ENCODE peak calls at places on chromosomes 12 and 14, in nine cellular contexts. One of them, this sample, is unnamed.

GRCh38 chr12:69666798-69667197 is 32.3 kb downstream of the BEST3 start:
- DNase-seq in K562: no peak
- DNase-seq in tibial artery: no peak
- DNase-seq in neural progenitor cell: no peak
- DNase-seq in thyroid gland: no peak
- DNase-seq in SK-N-SH: no peak
- DNase-seq in kidney: no peak
- DNase-seq in CD4-positive, alpha-beta memory T cell: no peak
- DNase-seq in aorta: no peak
- DNase-seq in this sample: no peak

GRCh38 chr14:33799705-33800269 is 151.1 kb downstream of the EGLN3 start:
- DNase-seq in K562: no peak
- DNase-seq in tibial artery: peak; percentile 67
- DNase-seq in neural progenitor cell: no peak
- DNase-seq in thyroid gland: peak; percentile 7
- DNase-seq in SK-N-SH: no peak
- DNase-seq in kidney: peak; percentile 73
- DNase-seq in CD4-positive, alpha-beta memory T cell: no peak
- DNase-seq in aorta: no peak
- DNase-seq in this sample: peak; percentile 29

GRCh38 chr12:27331927-27332324 is 710 bp upstream of the BMAL2 start:
- DNase-seq in K562: no peak
- DNase-seq in tibial artery: no peak
- DNase-seq in neural progenitor cell: no peak
- DNase-seq in thyroid gland: no peak
- DNase-seq in SK-N-SH: no peak
- DNase-seq in kidney: no peak
- DNase-seq in CD4-positive, alpha-beta memory T cell: no peak
- DNase-seq in aorta: no peak
- DNase-seq in this sample: no peak

GRCh38 chr12:91732086-91732485 is 413.6 kb downstream of the BTG1 start:
- DNase-seq in K562: no peak
- DNase-seq in tibial artery: no peak
- DNase-seq in neural progenitor cell: no peak
- DNase-seq in thyroid gland: no peak
- DNase-seq in SK-N-SH: no peak
- DNase-seq in kidney: no peak
- DNase-seq in CD4-positive, alpha-beta memory T cell: no peak
- DNase-seq in aorta: no peak
- DNase-seq in this sample: no peak

GRCh38 chr12:131370791-131371579 is 339.9 kb upstream of the SFSWAP start:
- DNase-seq in K562: no peak
- DNase-seq in tibial artery: peak; percentile 27
- DNase-seq in neural progenitor cell: no peak
- DNase-seq in thyroid gland: no peak
- DNase-seq in SK-N-SH: no peak
- DNase-seq in kidney: no peak
- DNase-seq in CD4-positive, alpha-beta memory T cell: no peak
- DNase-seq in aorta: peak; percentile 39
- DNase-seq in this sample: no peak

GRCh38 chr12:130911933-130912332 is 40.1 kb downstream of the RAN start:
- DNase-seq in K562: no peak
- DNase-seq in tibial artery: no peak
- DNase-seq in neural progenitor cell: no peak
- DNase-seq in thyroid gland: no peak
- DNase-seq in SK-N-SH: no peak
- DNase-seq in kidney: no peak
- DNase-seq in CD4-positive, alpha-beta memory T cell: no peak
- DNase-seq in aorta: no peak
- DNase-seq in this sample: no peak

GRCh38 chr12:685388-685787 is 22.1 kb upstream of the NINJ2 start:
- DNase-seq in K562: no peak
- DNase-seq in tibial artery: no peak
- DNase-seq in neural progenitor cell: no peak
- DNase-seq in thyroid gland: no peak
- DNase-seq in SK-N-SH: no peak
- DNase-seq in kidney: no peak
- DNase-seq in CD4-positive, alpha-beta memory T cell: peak; percentile 90
- DNase-seq in aorta: no peak
- DNase-seq in this sample: no peak

GRCh38 chr12:124188561-124189405 is 106.1 kb upstream of the RFLNA start:
- DNase-seq in K562: no peak
- DNase-seq in tibial artery: no peak
- DNase-seq in neural progenitor cell: no peak
- DNase-seq in thyroid gland: no peak
- DNase-seq in SK-N-SH: no peak
- DNase-seq in kidney: no peak
- DNase-seq in CD4-positive, alpha-beta memory T cell: no peak
- DNase-seq in aorta: no peak
- DNase-seq in this sample: no peak

GRCh38 chr12:109460538-109460937 is 16.6 kb downstream of the KCTD10 start:
- DNase-seq in K562: peak; percentile 28
- DNase-seq in tibial artery: no peak
- DNase-seq in neural progenitor cell: no peak
- DNase-seq in thyroid gland: peak; percentile 93
- DNase-seq in SK-N-SH: no peak
- DNase-seq in kidney: peak; percentile 80
- DNase-seq in CD4-positive, alpha-beta memory T cell: no peak
- DNase-seq in aorta: peak; percentile 74
- DNase-seq in this sample: peak; percentile 38

GRCh38 chr12:106127289-106128126 is 11.2 kb downstream of the NUAK1 start:
- DNase-seq in K562: no peak
- DNase-seq in tibial artery: no peak
- DNase-seq in neural progenitor cell: no peak
- DNase-seq in thyroid gland: no peak
- DNase-seq in SK-N-SH: no peak
- DNase-seq in kidney: no peak
- DNase-seq in CD4-positive, alpha-beta memory T cell: no peak
- DNase-seq in aorta: no peak
- DNase-seq in this sample: no peak

GRCh38 chr12:120317258-120318105 is 10.1 kb downstream of the PLA2G1B start:
- DNase-seq in K562: peak; percentile 99
- DNase-seq in tibial artery: peak; percentile 99
- DNase-seq in neural progenitor cell: peak; percentile 100
- DNase-seq in thyroid gland: peak; percentile 99
- DNase-seq in SK-N-SH: peak; percentile 96
- DNase-seq in kidney: peak; percentile 100
- DNase-seq in CD4-positive, alpha-beta memory T cell: peak; percentile 100
- DNase-seq in aorta: peak; percentile 100
- DNase-seq in this sample: peak; percentile 99

GRCh38 chr12:120316798-120317257 is 10.8 kb downstream of the PLA2G1B start:
- DNase-seq in K562: peak; percentile 24
- DNase-seq in tibial artery: no peak
- DNase-seq in neural progenitor cell: no peak
- DNase-seq in thyroid gland: no peak
- DNase-seq in SK-N-SH: no peak
- DNase-seq in kidney: peak; percentile 50
- DNase-seq in CD4-positive, alpha-beta memory T cell: no peak
- DNase-seq in aorta: no peak
- DNase-seq in this sample: peak; percentile 27

GRCh38 chr12:120323772-120324171 is 3.8 kb downstream of the PLA2G1B start:
- DNase-seq in K562: no peak
- DNase-seq in tibial artery: no peak
- DNase-seq in neural progenitor cell: no peak
- DNase-seq in thyroid gland: no peak
- DNase-seq in SK-N-SH: no peak
- DNase-seq in kidney: peak; percentile 12
- DNase-seq in CD4-positive, alpha-beta memory T cell: no peak
- DNase-seq in aorta: no peak
- DNase-seq in this sample: no peak

GRCh38 chr12:120324841-120325417 is 2.6 kb downstream of the PLA2G1B start:
- DNase-seq in K562: no peak
- DNase-seq in tibial artery: no peak
- DNase-seq in neural progenitor cell: no peak
- DNase-seq in thyroid gland: no peak
- DNase-seq in SK-N-SH: no peak
- DNase-seq in kidney: no peak
- DNase-seq in CD4-positive, alpha-beta memory T cell: no peak
- DNase-seq in aorta: no peak
- DNase-seq in this sample: no peak

DNA sequence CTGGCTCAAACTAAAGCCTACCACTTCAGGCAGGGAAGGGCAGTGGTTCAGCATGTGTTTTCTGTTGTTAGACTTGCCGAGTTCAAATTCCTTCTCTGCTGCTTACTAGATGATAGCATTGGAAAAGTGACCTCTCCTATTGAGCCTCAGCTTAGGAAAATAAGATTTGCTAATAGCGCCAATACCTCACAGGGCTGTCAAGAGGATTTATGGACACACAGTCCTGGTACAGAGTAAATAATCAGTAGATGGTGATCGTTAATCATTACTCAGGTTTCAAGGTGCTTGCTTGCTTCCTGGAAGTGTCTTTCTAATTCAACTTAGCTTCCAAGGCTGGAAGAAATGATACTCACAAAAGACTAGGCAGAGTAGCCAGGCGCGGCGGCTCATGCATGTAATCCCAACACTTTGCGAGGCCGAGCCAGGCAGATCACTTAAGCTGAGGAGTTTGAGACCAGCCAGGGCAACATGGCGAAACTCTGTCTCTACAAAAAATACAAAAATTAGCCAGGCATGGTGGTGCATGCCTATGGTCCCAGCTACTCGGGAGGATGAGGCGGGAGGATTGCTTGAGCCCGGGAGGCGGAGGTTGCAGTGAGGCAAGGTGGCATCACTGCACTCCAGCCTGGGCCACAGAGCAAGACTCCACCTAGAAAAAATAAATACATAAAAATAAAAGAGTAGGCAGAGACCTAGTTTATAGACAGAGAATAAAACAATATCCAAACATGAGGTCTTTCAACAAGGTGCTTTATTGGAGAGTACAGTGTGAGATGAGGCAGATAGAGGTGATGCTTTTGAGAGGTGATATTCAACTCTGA is 6.0 kb downstream of the PLA2G1B start:
- DNase-seq in K562: no peak
- DNase-seq in tibial artery: no peak
- DNase-seq in neural progenitor cell: no peak
- DNase-seq in thyroid gland: no peak
- DNase-seq in SK-N-SH: no peak
- DNase-seq in kidney: peak; percentile 77
- DNase-seq in CD4-positive, alpha-beta memory T cell: no peak
- DNase-seq in aorta: no peak
- DNase-seq in this sample: no peak
- H3K4me3 ChIP-seq in K562: no peak overlapping the region
- H3K4me3 ChIP-seq in tibial artery: no peak overlapping the region
- H3K4me3 ChIP-seq in neural progenitor cell: no peak overlapping the region
- H3K4me3 ChIP-seq in thyroid gland: no peak overlapping the region
- H3K4me3 ChIP-seq in SK-N-SH: no peak overlapping the region
- H3K4me3 ChIP-seq in kidney: peak overlapping the region; percentile 21
- H3K4me3 ChIP-seq in CD4-positive, alpha-beta memory T cell: no peak overlapping the region
- H3K4me3 ChIP-seq in aorta: no peak overlapping the region
- H3K4me3 ChIP-seq in this sample: no peak overlapping the region

GRCh38 chr14:98189077-98189476 is 1082.9 kb downstream of the BCL11B start:
- DNase-seq in K562: no peak
- DNase-seq in tibial artery: no peak
- DNase-seq in neural progenitor cell: no peak
- DNase-seq in thyroid gland: peak; percentile 3
- DNase-seq in SK-N-SH: no peak
- DNase-seq in kidney: no peak
- DNase-seq in CD4-positive, alpha-beta memory T cell: no peak
- DNase-seq in aorta: no peak
- DNase-seq in this sample: no peak
- H3K36me3 ChIP-seq in K562: no peaks in the 10 kb centered on the region
- H3K36me3 ChIP-seq in tibial artery: no peaks in the 10 kb centered on the region
- H3K36me3 ChIP-seq in neural progenitor cell: no peaks in the 10 kb centered on the region
- H3K36me3 ChIP-seq in thyroid gland: no peaks in the 10 kb centered on the region
- H3K36me3 ChIP-seq in SK-N-SH: no peaks in the 10 kb centered on the region
- H3K36me3 ChIP-seq in kidney: no peaks in the 10 kb centered on the region
- H3K36me3 ChIP-seq in CD4-positive, alpha-beta memory T cell: no peaks in the 10 kb centered on the region
- H3K36me3 ChIP-seq in aorta: no peaks in the 10 kb centered on the region
- H3K36me3 ChIP-seq in this sample: no peaks in the 10 kb centered on the region

GRCh38 chr14:36507847-36508417 is 12.1 kb downstream of the NKX2-1 start:
- DNase-seq in K562: no peak
- DNase-seq in tibial artery: no peak
- DNase-seq in neural progenitor cell: no peak
- DNase-seq in thyroid gland: no peak
- DNase-seq in SK-N-SH: no peak
- DNase-seq in kidney: no peak
- DNase-seq in CD4-positive, alpha-beta memory T cell: no peak
- DNase-seq in aorta: no peak
- DNase-seq in this sample: no peak
- H3K4me3 ChIP-seq in K562: no peak overlapping the region
- H3K4me3 ChIP-seq in tibial artery: no peak overlapping the region
- H3K4me3 ChIP-seq in neural progenitor cell: no peak overlapping the region
- H3K4me3 ChIP-seq in thyroid gland: no peak overlapping the region
- H3K4me3 ChIP-seq in SK-N-SH: no peak overlapping the region
- H3K4me3 ChIP-seq in kidney: no peak overlapping the region
- H3K4me3 ChIP-seq in CD4-positive, alpha-beta memory T cell: no peak overlapping the region
- H3K4me3 ChIP-seq in aorta: no peak overlapping the region
- H3K4me3 ChIP-seq in this sample: no peak overlapping the region

DNA sequence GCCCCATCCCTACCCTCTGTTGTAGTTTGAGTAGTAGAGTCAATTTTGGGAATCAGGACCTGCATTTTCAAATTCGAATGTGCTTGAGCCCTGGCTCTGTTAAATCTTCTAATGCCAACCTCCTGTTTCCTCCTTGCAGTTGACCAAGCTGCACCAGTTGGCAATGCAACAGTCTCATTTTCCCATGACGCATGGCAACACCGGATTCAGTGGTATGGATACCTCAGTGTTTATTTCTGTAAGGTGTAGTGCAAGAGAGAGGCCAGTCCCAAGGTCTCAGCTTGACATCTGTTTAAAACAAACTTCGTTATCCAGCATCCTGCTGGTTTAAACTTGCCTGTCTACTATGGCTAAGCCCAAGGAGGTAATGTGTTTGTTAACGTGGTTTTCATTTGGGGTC is 15.2 kb downstream of the PCBP2 start:
- DNase-seq in K562: no peak
- DNase-seq in tibial artery: no peak
- DNase-seq in neural progenitor cell: no peak
- DNase-seq in thyroid gland: no peak
- DNase-seq in SK-N-SH: no peak
- DNase-seq in kidney: no peak
- DNase-seq in CD4-positive, alpha-beta memory T cell: no peak
- DNase-seq in aorta: no peak
- DNase-seq in this sample: no peak
- H3K36me3 ChIP-seq in K562: peaks cover 100% of the 10 kb centered on the region
- H3K36me3 ChIP-seq in tibial artery: peaks cover 100% of the 10 kb centered on the region
- H3K36me3 ChIP-seq in neural progenitor cell: peaks cover 59% of the 10 kb centered on the region
- H3K36me3 ChIP-seq in thyroid gland: peaks cover 100% of the 10 kb centered on the region
- H3K36me3 ChIP-seq in SK-N-SH: peaks cover 95% of the 10 kb centered on the region
- H3K36me3 ChIP-seq in kidney: peaks cover 64% of the 10 kb centered on the region
- H3K36me3 ChIP-seq in CD4-positive, alpha-beta memory T cell: peaks cover 94% of the 10 kb centered on the region
- H3K36me3 ChIP-seq in aorta: peaks cover 34% of the 10 kb centered on the region
- H3K36me3 ChIP-seq in this sample: peaks cover 72% of the 10 kb centered on the region

DNA sequence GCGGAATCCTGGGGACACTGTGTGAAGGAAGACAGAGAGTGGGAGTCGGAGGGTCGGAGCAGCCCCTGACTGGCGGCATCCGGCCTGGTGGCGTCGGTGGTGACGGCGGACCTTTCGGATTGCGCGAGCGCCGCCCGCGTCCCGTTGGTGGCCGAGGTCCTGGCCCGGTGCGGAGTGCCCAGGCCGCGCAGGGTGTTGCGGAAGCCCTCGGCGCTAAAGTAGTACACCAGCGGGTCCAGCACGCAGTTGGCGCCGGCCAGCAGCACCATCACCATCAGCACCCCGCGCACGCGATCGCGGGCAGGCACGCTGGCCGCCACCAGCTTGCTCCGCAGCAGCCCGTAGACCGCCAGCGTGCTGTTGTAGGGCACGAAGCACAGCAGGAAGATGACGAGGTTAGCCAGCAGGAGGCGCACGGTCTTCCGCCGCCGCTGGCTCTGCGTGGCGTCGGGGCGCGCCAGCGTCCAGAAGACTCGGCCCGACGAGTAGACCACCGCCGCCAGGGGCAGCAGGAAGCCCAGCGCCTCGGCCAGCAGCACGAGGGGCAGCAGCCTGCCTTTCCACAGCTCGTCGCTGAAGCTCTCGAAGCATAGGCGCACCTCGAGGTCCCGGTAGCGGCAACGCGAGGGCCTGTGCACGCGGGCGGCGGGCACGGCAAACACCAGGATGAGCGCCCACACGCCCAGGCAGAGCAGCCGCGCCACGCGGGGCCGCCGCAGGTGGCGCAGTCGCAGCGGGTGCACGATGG is 13.1 kb upstream of the CHD4 start:
- DNase-seq in K562: no peak
- DNase-seq in tibial artery: no peak
- DNase-seq in neural progenitor cell: peak; percentile 92
- DNase-seq in thyroid gland: peak; percentile 55
- DNase-seq in SK-N-SH: peak; percentile 17
- DNase-seq in kidney: peak; percentile 75
- DNase-seq in CD4-positive, alpha-beta memory T cell: peak; percentile 36
- DNase-seq in aorta: peak; percentile 86
- DNase-seq in this sample: peak; percentile 93
- H3K4me3 ChIP-seq in K562: no peak overlapping the region
- H3K4me3 ChIP-seq in tibial artery: peak overlapping the region; percentile 8
- H3K4me3 ChIP-seq in neural progenitor cell: no peak overlapping the region
- H3K4me3 ChIP-seq in thyroid gland: no peak overlapping the region
- H3K4me3 ChIP-seq in SK-N-SH: no peak overlapping the region
- H3K4me3 ChIP-seq in kidney: no peak overlapping the region
- H3K4me3 ChIP-seq in CD4-positive, alpha-beta memory T cell: no peak overlapping the region
- H3K4me3 ChIP-seq in aorta: no peak overlapping the region
- H3K4me3 ChIP-seq in this sample: peak overlapping the region; percentile 37

This sample was measured in H7.